ENCODE peak calls at places on chromosomes 1 and 21, in seven cellular contexts. M, I, G, A, E, H and N are unnamed samples.

GRCh38 chr1:197399691-197400521 is 131.9 kb downstream of the CRB1 start:
- DNase-seq in M (no peak), I (no peak), G (peak), A (peak), E (no peak), H (no peak), N (no peak)

GRCh38 chr1:244788493-244789275 is 46.8 kb upstream of the COX20 start:
- DNase-seq in M (no peak), I (peak), G (no peak), A (no peak), E (no peak), H (no peak), N (no peak)

GRCh38 chr1:118963456-118964430 is 24.4 kb downstream of the TBX15 start:
- DNase-seq in M (no peak), I (no peak), G (peak), A (peak), E (no peak), H (peak), N (peak)

GRCh38 chr1:201756411-201756810 is 72.5 kb upstream of the IPO9 start:
- DNase-seq in M (no peak), I (no peak), G (peak), A (no peak), E (no peak), H (no peak), N (no peak)

GRCh38 chr1:205477121-205477758 is 21.4 kb upstream of the BLACAT1 start:
- DNase-seq in M (no peak), I (no peak), G (no peak), A (no peak), E (no peak), H (no peak), N (no peak)

GRCh38 chr1:166479052-166479631 is 312.3 kb upstream of the FAM78B start:
- DNase-seq in M (peak), I (no peak), G (peak), A (peak), E (peak), H (no peak), N (peak)

GRCh38 chr1:228018125-228018398 is 11.3 kb downstream of the WNT3A start:
- DNase-seq in M (no peak), I (peak), G (no peak), A (no peak), E (peak), H (peak), N (no peak)

GRCh38 chr1:54334996-54335395 is 71.2 kb downstream of the SSBP3 start:
- DNase-seq in M (no peak), I (no peak), G (peak), A (no peak), E (no peak), H (peak), N (peak)

GRCh38 chr21:28671549-28672195 is 321.0 kb downstream of the LTN1 start:
- DNase-seq in M (no peak), I (no peak), G (peak), A (no peak), E (no peak), H (no peak), N (no peak)

GRCh38 chr1:203276916-203277535 is 28.3 kb upstream of the BTG2 start:
- DNase-seq in M (no peak), I (no peak), G (no peak), A (no peak), E (peak), H (no peak), N (no peak)

GRCh38 chr1:27568247-27569087 is 35.5 kb downstream of the AHDC1 start:
- DNase-seq in M (peak), I (peak), G (peak), A (peak), E (peak), H (peak), N (peak)

DNA sequence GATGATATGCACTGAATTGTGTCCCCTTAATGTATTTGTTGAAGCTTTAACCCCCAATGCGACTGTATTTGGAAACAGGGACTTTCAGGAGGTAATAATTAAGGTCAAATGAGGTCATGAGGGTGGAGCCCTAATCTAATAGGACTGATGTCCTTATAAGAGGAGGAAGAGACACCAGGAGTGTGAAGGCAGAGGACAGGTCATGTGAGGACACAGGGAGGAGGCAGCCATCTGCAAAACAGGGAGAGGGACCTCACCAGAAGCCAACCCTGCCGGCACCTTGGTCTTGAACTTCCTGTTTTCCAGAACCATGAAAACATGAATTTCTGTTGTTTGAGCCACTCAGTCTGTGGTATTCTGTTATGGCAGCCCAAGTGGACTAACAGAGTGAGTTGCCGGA is 15.3 kb downstream of the SYF2 start:
- DNase-seq in M (no peak), I (peak), G (no peak), A (no peak), E (no peak), H (no peak), N (no peak)
- H3K4me3 ChIP-seq in M (no peak), I (no peak), G (no peak), A (no peak), E (no peak), H (no peak), N (no peak)

GRCh38 chr1:199338760-199339159 is 688.8 kb upstream of the NR5A2 start:
- DNase-seq in M (no peak), I (no peak), G (no peak), A (no peak), E (no peak), H (no peak), N (no peak)
- H3K4me3 ChIP-seq in M (no peak), I (no peak), G (no peak), A (no peak), E (no peak), H (no peak), N (no peak)

GRCh38 chr1:44802306-44803061 is 2.3 kb downstream of the PLK3 start:
- DNase-seq in M (no peak), I (peak), G (no peak), A (no peak), E (peak), H (no peak), N (no peak)

GRCh38 chr1:44805311-44806024 is 1.7 kb downstream of the DYNLT4 start:
- DNase-seq in M (no peak), I (peak), G (no peak), A (no peak), E (peak), H (no peak), N (no peak)

GRCh38 chr1:44801491-44802305 is 1.5 kb downstream of the PLK3 start:
- DNase-seq in M (no peak), I (peak), G (no peak), A (no peak), E (peak), H (no peak), N (no peak)

GRCh38 chr1:44803312-44804095 is 3.3 kb downstream of the PLK3 start:
- DNase-seq in M (no peak), I (peak), G (no peak), A (no peak), E (peak), H (no peak), N (no peak)

DNA sequence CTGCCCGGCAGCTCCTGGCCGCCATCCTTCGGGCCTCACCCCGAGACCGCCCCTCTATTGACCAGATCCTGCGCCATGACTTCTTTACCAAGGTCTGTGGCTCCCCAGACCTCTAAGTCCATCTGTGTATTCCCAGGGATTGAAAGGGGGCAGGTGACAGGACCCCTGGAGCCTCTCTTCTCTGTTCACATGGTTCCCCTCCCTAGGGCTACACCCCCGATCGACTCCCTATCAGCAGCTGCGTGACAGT is 2.8 kb downstream of the PLK3 start:
- DNase-seq in M (no peak), I (no peak), G (no peak), A (no peak), E (peak), H (no peak), N (no peak)
- H3K4me3 ChIP-seq in M (no peak), I (no peak), G (no peak), A (no peak), E (peak), H (no peak), N (no peak)

DNA sequence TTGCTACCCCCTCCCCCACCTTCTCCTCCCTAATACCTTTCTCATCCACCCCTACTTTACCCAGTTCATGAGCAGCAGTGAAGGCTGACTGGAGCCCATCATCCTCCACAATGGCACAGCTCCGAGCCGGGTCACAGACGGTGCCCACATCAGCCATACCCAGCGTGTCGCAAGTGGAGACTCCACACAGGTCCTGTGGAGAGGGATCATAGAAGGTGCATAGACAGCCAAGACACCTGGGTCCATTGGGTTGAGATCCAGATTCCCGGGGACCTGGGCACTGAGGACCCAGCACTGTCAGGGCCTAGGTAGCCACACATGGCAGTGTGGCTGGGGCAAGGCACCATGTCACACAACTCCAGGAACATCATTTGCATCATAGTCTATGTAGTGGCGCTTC is 2.7 kb downstream of the ADAMTS4 start:
- DNase-seq in M (no peak), I (peak), G (no peak), A (no peak), E (no peak), H (no peak), N (no peak)
- H3K4me3 ChIP-seq in M (no peak), I (no peak), G (peak), A (no peak), E (peak), H (no peak), N (peak)

GRCh38 chr1:46394108-46394871 is at the start of gene FAAH:
- DNase-seq in M (peak), I (peak), G (peak), A (peak), E (peak), H (no peak), N (peak)

GRCh38 chr1:46393510-46393909 is 607 bp upstream of the FAAH start:
- DNase-seq in M (no peak), I (no peak), G (no peak), A (no peak), E (no peak), H (no peak), N (no peak)

GRCh38 chr1:46394872-46395465 is 852 bp downstream of the FAAH start:
- DNase-seq in M (peak), I (no peak), G (no peak), A (peak), E (no peak), H (no peak), N (peak)

GRCh38 chr1:46399307-46399706 is 5.2 kb downstream of the FAAH start:
- DNase-seq in M (no peak), I (no peak), G (no peak), A (no peak), E (no peak), H (no peak), N (no peak)

DNA sequence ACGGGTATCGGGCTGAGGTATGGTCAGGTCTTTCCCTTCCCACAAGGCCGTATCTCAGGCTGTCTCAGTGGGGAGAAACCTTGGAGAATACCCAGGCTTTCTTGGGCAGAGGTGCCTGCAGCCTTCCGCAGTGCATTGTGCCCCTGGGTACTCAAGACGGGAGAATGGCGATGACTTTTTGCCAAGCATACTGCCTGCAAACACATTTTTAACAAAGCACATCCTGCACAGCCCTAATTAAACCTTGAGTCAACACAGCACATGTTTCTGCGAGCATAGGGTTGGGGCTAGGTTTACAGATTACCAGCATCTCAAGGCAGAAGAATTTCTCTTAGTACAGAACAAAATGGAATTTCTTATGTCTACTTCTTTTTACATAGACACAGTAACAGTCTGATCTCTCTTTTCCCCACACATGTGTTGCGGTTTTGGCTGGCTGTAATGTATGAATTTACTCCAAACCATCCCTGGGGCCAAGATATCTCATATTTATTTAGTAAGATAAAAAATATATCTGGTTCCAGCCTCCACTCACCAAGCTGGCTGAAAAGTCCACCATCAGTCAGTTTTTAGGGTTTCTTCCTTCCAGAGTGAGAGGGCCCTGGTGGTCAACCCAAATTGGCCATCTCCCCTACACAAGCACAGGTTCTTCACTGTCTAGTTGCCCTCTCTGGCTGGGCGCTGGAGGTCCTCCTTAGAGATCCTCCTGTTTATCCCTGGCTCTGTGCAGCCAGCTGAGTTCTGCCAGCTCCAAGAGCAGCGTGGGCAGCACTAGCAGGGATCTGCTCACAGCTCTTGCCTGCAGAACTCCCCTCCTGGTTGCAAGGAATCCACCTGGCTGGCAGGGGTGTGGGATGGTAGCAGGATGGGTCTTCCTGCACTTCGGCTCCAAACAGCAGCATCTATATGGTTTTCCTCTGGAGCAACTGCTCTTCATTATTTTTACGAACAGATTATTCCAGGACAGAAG is 2.6 kb downstream of the FAAH start:
- DNase-seq in M (no peak), I (no peak), G (no peak), A (no peak), E (no peak), H (no peak), N (no peak)
- H3K4me3 ChIP-seq in M (no peak), I (no peak), G (no peak), A (no peak), E (no peak), H (no peak), N (no peak)

GRCh38 chr21:36692844-36693143 is 6.1 kb upstream of the SIM2 start:
- DNase-seq in M (no peak), I (no peak), G (no peak), A (no peak), E (no peak), H (no peak), N (no peak)
- H3K4me3 ChIP-seq in M (peak), I (no peak), G (no peak), A (no peak), E (peak), H (no peak), N (no peak)

GRCh38 chr1:16145030-16145987 is 10.6 kb downstream of the EPHA2 start:
- DNase-seq in M (peak), I (peak), G (peak), A (peak), E (peak), H (peak), N (peak)
- H3K4me3 ChIP-seq in M (peak), I (no peak), G (peak), A (peak), E (peak), H (peak), N (peak)